ENCODE peak calls at places on chromosomes 12 and 14, in nine cellular contexts. Q is MCF 10A; P is endothelial cell; B is CD8-positive, alpha-beta T cell; T is D341Med; N is AG04449; L is stomach; G is NCI-H345; I is lower lobe of right lung. F is an unnamed sample.

GRCh38 chr12:48681416-48681737 is 661 bp downstream of the KANSL2 start:
- DNase-seq in Q (no peak), P (no peak), B (no peak), T (peak; percentile 44), N (no peak), L (no peak), G (no peak), I (no peak), F (no peak)

GRCh38 chr14:104093366-104094055 is 8.0 kb downstream of the ASPG start:
- DNase-seq in Q (no peak), P (no peak), B (no peak), T (no peak), N (no peak), L (no peak), G (no peak), I (peak; percentile 55), F (no peak)

GRCh38 chr12:45464699-45465098 is 248.8 kb downstream of the ANO6 start:
- DNase-seq in Q (peak; percentile 8), P (no peak), B (no peak), T (peak; percentile 29), N (no peak), L (no peak), G (no peak), I (no peak), F (peak; percentile 16)

GRCh38 chr14:91373591-91374245 is 43.9 kb downstream of the CCDC88C start:
- DNase-seq in Q (no peak), P (no peak), B (peak; percentile 54), T (no peak), N (no peak), L (no peak), G (no peak), I (no peak), F (no peak)

GRCh38 chr14:36941783-36942521 is 230.5 kb downstream of the SLC25A21 start:
- DNase-seq in Q (peak; percentile 78), P (peak; percentile 81), B (peak; percentile 25), T (peak; percentile 68), N (no peak), L (peak; percentile 77), G (peak; percentile 77), I (peak; percentile 68), F (peak; percentile 87)

GRCh38 chr12:48177985-48178384 is 5.5 kb upstream of the CCDC184 start:
- DNase-seq in Q (no peak), P (no peak), B (no peak), T (no peak), N (no peak), L (no peak), G (no peak), I (no peak), F (no peak)

GRCh38 chr12:73867147-73867546 is 670.5 kb upstream of the ATXN7L3B start:
- DNase-seq in Q (no peak), P (no peak), B (no peak), T (no peak), N (no peak), L (no peak), G (no peak), I (no peak), F (no peak)

GRCh38 chr12:65524666-65525065 is 246.2 kb downstream of the MSRB3 start:
- DNase-seq in Q (peak; percentile 48), P (no peak), B (no peak), T (no peak), N (peak; percentile 59), L (no peak), G (no peak), I (no peak), F (no peak)

GRCh38 chr14:106556665-106557289 is 1030.4 kb downstream of the TMEM121 start:
- DNase-seq in Q (peak; percentile 68), P (no peak), B (peak; percentile 85), T (peak; percentile 43), N (no peak), L (peak; percentile 60), G (peak; percentile 79), I (peak; percentile 77), F (peak; percentile 87)

GRCh38 chr14:55721353-55721752 is 141.3 kb downstream of the KTN1 start:
- DNase-seq in Q (peak; percentile 78), P (no peak), B (no peak), T (no peak), N (peak; percentile 52), L (no peak), G (no peak), I (no peak), F (peak; percentile 33)

GRCh38 chr14:59028476-59029202 is 159.8 kb upstream of the DAAM1 start:
- DNase-seq in Q (peak; percentile 78), P (peak; percentile 72), B (no peak), T (peak; percentile 76), N (peak; percentile 87), L (peak; percentile 55), G (peak; percentile 53), I (peak; percentile 54), F (peak; percentile 76)

GRCh38 chr12:127393896-127394295 is 873.1 kb upstream of the TMEM132C start:
- DNase-seq in Q (peak; percentile 61), P (no peak), B (no peak), T (no peak), N (peak; percentile 45), L (no peak), G (no peak), I (no peak), F (no peak)

GRCh38 chr14:105850853-105851581 is 324.6 kb downstream of the TMEM121 start:
- DNase-seq in Q (no peak), P (no peak), B (no peak), T (peak; percentile 10), N (no peak), L (no peak), G (no peak), I (no peak), F (peak; percentile 7)

GRCh38 chr14:59013672-59014298 is 174.7 kb upstream of the DAAM1 start:
- DNase-seq in Q (peak; percentile 80), P (no peak), B (no peak), T (no peak), N (no peak), L (no peak), G (no peak), I (no peak), F (no peak)

GRCh38 chr14:96790715-96791114 is 6.5 kb upstream of the VRK1 start:
- DNase-seq in Q (no peak), P (no peak), B (no peak), T (no peak), N (no peak), L (no peak), G (no peak), I (no peak), F (no peak)

GRCh38 chr12:130421896-130422295 is 84.2 kb downstream of the PIWIL1 start:
- DNase-seq in Q (peak; percentile 0), P (no peak), B (no peak), T (no peak), N (no peak), L (no peak), G (no peak), I (no peak), F (no peak)

GRCh38 chr14:54366726-54367707 is 29.8 kb upstream of the CDKN3 start:
- DNase-seq in Q (peak; percentile 62), P (peak; percentile 38), B (peak; percentile 27), T (peak; percentile 76), N (peak; percentile 38), L (peak; percentile 42), G (peak; percentile 23), I (no peak), F (peak; percentile 73)

GRCh38 chr12:15829255-15829654 is 40.1 kb upstream of the EPS8 start:
- DNase-seq in Q (no peak), P (no peak), B (no peak), T (no peak), N (no peak), L (no peak), G (no peak), I (no peak), F (no peak)

GRCh38 chr14:80906946-80907345 is 34.6 kb downstream of the CEP128 start:
- DNase-seq in Q (no peak), P (no peak), B (no peak), T (no peak), N (no peak), L (no peak), G (no peak), I (no peak), F (no peak)

GRCh38 chr14:71311061-71311460 is 403.8 kb downstream of the PCNX1 start:
- DNase-seq in Q (no peak), P (no peak), B (no peak), T (no peak), N (no peak), L (no peak), G (no peak), I (no peak), F (no peak)